ENCODE peak calls at places on chromosomes 11 and 22, in seven cellular contexts. O is mesendoderm, T is IMR-90, I is H9, W is mesenchymal stem cell, R is trophoblast cell, J is H1. C is an unnamed sample.

GRCh38 chr11:114594703-114595102 is 883 bp downstream of the NXPE4 start:
- DNase-seq in J (no peak), I (no peak), W (no peak), R (no peak), T (no peak), O (no peak), C (no peak)

GRCh38 chr11:28581286-28582242 is 473.4 kb downstream of the METTL15 start:
- DNase-seq in R (peak; percentile 76), J (no peak), W (peak; percentile 43), T (peak; percentile 78), I (no peak), O (peak; percentile 77), C (no peak)

GRCh38 chr22:50479686-50480085 is 1.7 kb upstream of the ADM2 start:
- DNase-seq in I (no peak), W (no peak), J (no peak), R (no peak), O (no peak), T (no peak), C (no peak)

GRCh38 chr22:31075961-31076360 is 5.2 kb upstream of the SMTN start:
- DNase-seq in O (no peak), J (no peak), T (peak; percentile 41), I (no peak), W (no peak), R (no peak), C (no peak)

GRCh38 chr11:30107899-30108298 is 91.1 kb upstream of the KCNA4 start:
- DNase-seq in W (no peak), R (no peak), O (peak; percentile 63), T (peak; percentile 62), I (no peak), J (no peak), C (no peak)

GRCh38 chr11:64015510-64015909 is 20.2 kb upstream of the FLRT1 start:
- DNase-seq in T (no peak), W (no peak), I (no peak), R (no peak), O (no peak), J (no peak), C (no peak)

GRCh38 chr22:31332886-31333285 is 13.3 kb downstream of the PATZ1 start:
- DNase-seq in I (no peak), T (peak; percentile 62), J (no peak), W (no peak), R (no peak), O (no peak), C (no peak)

GRCh38 chr11:24496728-24497396 is at the start of gene LUZP2:
- DNase-seq in J (peak; percentile 66), W (peak; percentile 62), O (peak; percentile 90), I (peak; percentile 77), T (peak; percentile 51), R (peak; percentile 27), C (peak; percentile 69)

GRCh38 chr22:49847751-49848689 is 5.6 kb upstream of the ZBED4 start:
- DNase-seq in W (no peak), J (peak; percentile 61), R (no peak), T (no peak), O (no peak), I (no peak), C (no peak)

GRCh38 chr11:44368886-44369285 is 58.9 kb upstream of the ALX4 start:
- DNase-seq in R (no peak), I (no peak), J (no peak), W (no peak), O (no peak), T (no peak), C (no peak)

GRCh38 chr11:64331569-64332371 is 8.2 kb upstream of the CCDC88B start:
- DNase-seq in R (peak; percentile 45), W (peak; percentile 90), I (peak; percentile 73), T (peak; percentile 87), J (peak; percentile 76), O (peak; percentile 71), C (no peak)

GRCh38 chr11:29527391-29527936 is 489.4 kb downstream of the KCNA4 start:
- DNase-seq in I (no peak), O (peak; percentile 30), R (peak; percentile 42), T (peak; percentile 74), J (no peak), W (peak; percentile 89), C (no peak)

GRCh38 chr22:20402960-20403778 is 9.2 kb downstream of the ZNF74 start:
- DNase-seq in J (no peak), W (no peak), T (no peak), R (no peak), O (no peak), I (no peak), C (no peak)

GRCh38 chr11:79092791-79093313 is 348.0 kb downstream of the TENM4 start:
- DNase-seq in J (no peak), I (no peak), O (peak; percentile 37), R (peak; percentile 89), T (peak; percentile 100), W (peak; percentile 90), C (no peak)

GRCh38 chr11:134508219-134508990 is 96.4 kb upstream of the B3GAT1 start:
- DNase-seq in I (no peak), R (no peak), W (no peak), T (no peak), O (no peak), J (no peak), C (no peak)

GRCh38 chr11:134511255-134511654 is 99.2 kb upstream of the B3GAT1 start:
- DNase-seq in W (no peak), I (no peak), R (no peak), T (no peak), O (no peak), J (no peak), C (no peak)

GRCh38 chr11:134510641-134511040 is 98.6 kb upstream of the B3GAT1 start:
- DNase-seq in W (no peak), O (no peak), R (no peak), I (no peak), J (no peak), T (no peak), C (no peak)

GRCh38 chr11:134509381-134510068 is 97.5 kb upstream of the B3GAT1 start:
- DNase-seq in T (no peak), I (no peak), W (no peak), R (no peak), J (no peak), O (no peak), C (no peak)

DNA sequence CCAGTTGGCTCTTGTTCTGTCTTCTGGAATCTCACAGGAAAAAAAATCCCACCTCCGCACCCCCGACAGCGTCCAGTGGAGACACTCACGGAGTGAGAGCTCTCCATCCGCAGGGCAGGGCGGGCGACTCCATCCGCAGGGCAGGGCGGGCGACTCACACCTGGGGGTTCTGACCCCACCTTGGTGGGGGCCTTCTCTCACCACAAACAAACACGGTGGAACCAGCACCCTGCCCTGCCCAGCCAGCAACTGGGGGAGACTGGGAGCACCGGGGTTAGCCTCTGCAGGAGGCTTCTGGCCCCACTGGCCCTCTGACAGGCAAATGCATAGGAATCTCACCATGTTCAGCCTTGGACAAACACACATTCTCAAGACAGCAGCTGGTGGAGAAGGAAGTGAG is 98.1 kb upstream of the B3GAT1 start:
- DNase-seq in J (no peak), R (no peak), O (no peak), W (no peak), I (no peak), T (no peak), C (no peak)
- H4K8ac ChIP-seq in J (no peak overlapping the region), R (no peak overlapping the region), O (no peak overlapping the region), W (no peak overlapping the region), I (no peak overlapping the region), T (no peak overlapping the region), C (no peak overlapping the region)

GRCh38 chr11:1934326-1935155 is 12.6 kb upstream of the MRPL23 start:
- DNase-seq in I (no peak), T (no peak), W (no peak), J (no peak), O (no peak), R (no peak), C (no peak)
- H3K4me1 ChIP-seq in I (no peaks in the 10 kb centered on the region), T (no peaks in the 10 kb centered on the region), W (no peaks in the 10 kb centered on the region), J (peaks cover 3% of the 10 kb centered on the region), O (no peaks in the 10 kb centered on the region), R (no peaks in the 10 kb centered on the region), C (peaks cover 4% of the 10 kb centered on the region)

GRCh38 chr11:74577624-74578396 is 14.6 kb upstream of the POLD3 start:
- DNase-seq in R (no peak), W (no peak), I (no peak), T (peak; percentile 18), J (no peak), O (no peak), C (no peak)
- H4K8ac ChIP-seq in R (no peak overlapping the region), W (no peak overlapping the region), I (no peak overlapping the region), T (no peak overlapping the region), J (no peak overlapping the region), O (no peak overlapping the region), C (peak overlapping the region; percentile 93)

GRCh38 chr22:42993651-42994275 is 21.2 kb downstream of the PACSIN2 start:
- DNase-seq in T (peak; percentile 60), W (peak; percentile 60), I (no peak), R (no peak), J (no peak), O (no peak), C (no peak)

GRCh38 chr22:42996646-42997365 is 18.1 kb downstream of the PACSIN2 start:
- DNase-seq in R (no peak), O (no peak), W (no peak), I (no peak), J (no peak), T (no peak), C (no peak)

GRCh38 chr22:42994276-42994916 is 20.6 kb downstream of the PACSIN2 start:
- DNase-seq in T (no peak), I (no peak), O (no peak), W (no peak), R (no peak), J (no peak), C (no peak)

GRCh38 chr22:42992886-42993479 is 22.0 kb downstream of the PACSIN2 start:
- DNase-seq in O (no peak), T (no peak), J (no peak), R (no peak), W (no peak), I (no peak), C (no peak)

GRCh38 chr22:42994917-42995562 is 19.9 kb downstream of the PACSIN2 start:
- DNase-seq in O (no peak), W (peak; percentile 96), I (no peak), R (no peak), T (peak; percentile 94), J (no peak), C (no peak)
- H3K4me1 ChIP-seq in O (peaks cover 7% of the 10 kb centered on the region), W (peaks cover 33% of the 10 kb centered on the region), I (peaks cover 11% of the 10 kb centered on the region), R (peaks cover 29% of the 10 kb centered on the region), T (peaks cover 41% of the 10 kb centered on the region), J (peaks cover 4% of the 10 kb centered on the region), C (peaks cover 17% of the 10 kb centered on the region)

DNA sequence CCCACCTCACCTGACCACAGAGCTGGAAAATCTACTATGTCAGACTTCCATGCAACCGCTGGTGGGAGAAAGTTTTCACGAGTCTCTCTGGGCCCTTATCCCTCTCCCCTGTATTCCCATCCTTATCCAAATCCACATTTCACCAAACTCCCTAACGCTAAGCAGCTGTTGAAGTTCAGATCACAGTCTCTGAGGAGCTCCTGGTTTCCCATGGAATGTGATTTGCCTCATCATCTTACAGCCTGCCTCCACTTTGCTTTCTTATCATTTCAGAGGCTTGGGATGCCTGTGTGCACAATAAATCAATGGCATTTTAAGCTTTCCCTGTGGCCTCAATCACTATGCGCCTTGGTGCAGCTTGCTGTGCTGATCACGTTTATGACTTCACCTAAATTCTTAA is 352.4 kb upstream of the FAT3 start:
- DNase-seq in T (no peak), J (no peak), R (no peak), W (peak; percentile 9), O (peak; percentile 55), I (no peak), C (no peak)
- H4K8ac ChIP-seq in T (no peak overlapping the region), J (no peak overlapping the region), R (no peak overlapping the region), W (no peak overlapping the region), O (no peak overlapping the region), I (no peak overlapping the region), C (no peak overlapping the region)